ENCODE peak calls at places on chromosome X, in eight cellular contexts. Q is pancreas; D is GM23248; R is SK-N-SH; Z is right lobe of liver; K is CD8-positive, alpha-beta T cell; B is GM23338; L is body of pancreas. U is an unnamed sample. For H3K4me1, the result is how much of the 10 kb centered on the place peaks cover.

GRCh38 chrX:150767475-150768131 is 74.4 kb downstream of the MTMR1 start:
- DNase-seq in Q (no peak), D (peak), R (no peak), Z (no peak), K (no peak), B (no peak), L (peak), U (no peak)

GRCh38 chrX:77564824-77565223 is 117.6 kb downstream of the FGF16 start:
- DNase-seq in Q (no peak), D (peak), R (no peak), Z (no peak), K (no peak), B (no peak), L (no peak), U (no peak)

GRCh38 chrX:120790118-120790517 is 85.5 kb downstream of the CT47B1 start:
- DNase-seq in Q (no peak), D (peak), R (peak), Z (no peak), K (no peak), B (peak), L (peak), U (peak)

GRCh38 chrX:140431521-140431920 is 73.3 kb downstream of the SOX3 start:
- DNase-seq in Q (no peak), D (peak), R (no peak), Z (no peak), K (no peak), B (no peak), L (no peak), U (no peak)

GRCh38 chrX:43822015-43822414 is 60.2 kb downstream of the MAOB start:
- DNase-seq in Q (no peak), D (peak), R (no peak), Z (no peak), K (no peak), B (no peak), L (no peak), U (no peak)

GRCh38 chrX:63560601-63561218 is 209.6 kb upstream of the SPIN4 start:
- DNase-seq in Q (peak), D (peak), R (peak), Z (peak), K (peak), B (peak), L (peak), U (peak)

GRCh38 chrX:39816871-39817731 is 280.7 kb downstream of the BCOR start:
- DNase-seq in Q (no peak), D (peak), R (no peak), Z (peak), K (no peak), B (peak), L (no peak), U (no peak)

GRCh38 chrX:14697453-14697852 is 168.1 kb downstream of the GLRA2 start:
- DNase-seq in Q (no peak), D (peak), R (peak), Z (no peak), K (no peak), B (peak), L (peak), U (no peak)

DNA sequence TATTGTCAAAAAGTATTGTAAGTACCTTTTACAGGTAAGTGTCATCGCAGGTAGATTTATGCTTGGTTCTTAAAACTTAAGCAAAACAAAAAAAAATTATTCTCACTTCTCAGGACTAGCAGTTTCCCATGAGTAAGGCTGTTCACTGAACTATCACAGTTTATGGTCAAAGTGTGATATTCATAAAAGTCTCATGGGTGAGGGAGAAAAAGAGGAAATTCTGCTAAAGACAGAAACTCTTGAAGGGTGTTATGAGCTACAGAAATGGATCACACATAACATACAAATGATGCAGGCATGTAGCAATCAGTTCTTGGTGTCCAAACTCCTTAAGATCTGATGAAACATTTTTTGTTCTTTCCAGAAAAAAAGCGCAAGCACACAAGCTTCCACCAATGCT is 8.5 kb downstream of the RAB9A start:
- DNase-seq in Q (no peak), D (peak), R (no peak), Z (no peak), K (no peak), B (no peak), L (no peak), U (no peak)
- H3K4me1 ChIP-seq in Q (under half), D (under half), R (under half), Z (under half), K (half or more), B (under half), L (half or more), U (under half)

GRCh38 chrX:10555846-10556245 is 64.5 kb downstream of the MID1 start:
- DNase-seq in Q (no peak), D (no peak), R (no peak), Z (no peak), K (no peak), B (no peak), L (no peak), U (no peak)

GRCh38 chrX:10557166-10557565 is 63.2 kb downstream of the MID1 start:
- DNase-seq in Q (no peak), D (no peak), R (no peak), Z (no peak), K (no peak), B (no peak), L (no peak), U (no peak)

GRCh38 chrX:10556405-10556804 is 64.0 kb downstream of the MID1 start:
- DNase-seq in Q (no peak), D (no peak), R (no peak), Z (no peak), K (no peak), B (no peak), L (no peak), U (no peak)

GRCh38 chrX:10549280-10549679 is 71.1 kb downstream of the MID1 start:
- DNase-seq in Q (no peak), D (no peak), R (peak), Z (no peak), K (no peak), B (no peak), L (no peak), U (no peak)

DNA sequence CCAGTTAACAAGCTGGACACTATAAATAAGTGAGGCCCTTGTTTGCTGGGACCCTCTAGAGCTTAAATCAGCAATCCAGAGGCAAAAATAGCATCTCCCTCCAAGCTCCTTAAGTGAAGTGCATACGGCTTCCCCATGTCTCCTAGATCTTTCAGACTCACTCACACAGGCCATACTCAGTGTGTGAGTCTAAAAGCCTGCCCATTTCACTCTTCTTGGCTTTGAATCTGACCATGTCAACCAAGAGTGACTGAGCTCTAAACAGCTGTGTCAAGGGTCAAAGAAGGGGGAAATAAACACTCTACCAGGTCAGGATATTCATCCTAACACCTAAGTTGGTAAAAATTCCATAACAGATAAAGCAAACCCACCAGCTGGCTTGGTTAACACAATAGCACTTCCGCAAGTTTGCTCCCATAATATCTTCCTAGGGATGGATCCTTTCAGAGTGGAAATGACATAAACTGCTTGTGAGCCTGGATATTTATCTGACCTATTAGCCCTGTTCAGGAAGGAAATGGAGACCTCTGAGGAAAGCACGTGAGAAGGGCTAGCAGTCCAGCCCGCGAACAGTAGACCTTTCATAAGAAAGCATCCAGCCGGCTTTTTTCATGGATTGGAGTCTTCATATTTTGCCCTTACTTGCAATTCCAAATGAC is 65.6 kb downstream of the MID1 start:
- DNase-seq in Q (no peak), D (no peak), R (no peak), Z (no peak), K (no peak), B (no peak), L (no peak), U (no peak)
- H3K4me1 ChIP-seq in Q (under half), D (under half), R (under half), Z (under half), K (under half), B (under half), L (under half), U (under half)

GRCh38 chrX:1077140-1077539 is 135.3 kb downstream of the CRLF2 start:
- DNase-seq in Q (no peak), D (no peak), R (no peak), Z (no peak), K (no peak), B (no peak), L (no peak), U (no peak)
- H3K4me1 ChIP-seq in Q (under half), D (under half), R (under half), Z (under half), K (under half), B (under half), L (under half), U (under half)

GRCh38 chrX:19760345-19760744 is 127.1 kb downstream of the SH3KBP1 start:
- DNase-seq in Q (no peak), D (peak), R (peak), Z (no peak), K (no peak), B (no peak), L (no peak), U (no peak)

GRCh38 chrX:19756577-19757131 is 130.7 kb downstream of the SH3KBP1 start:
- DNase-seq in Q (no peak), D (no peak), R (no peak), Z (no peak), K (no peak), B (no peak), L (no peak), U (no peak)

GRCh38 chrX:19761554-19762295 is 125.7 kb downstream of the SH3KBP1 start:
- DNase-seq in Q (no peak), D (no peak), R (no peak), Z (no peak), K (no peak), B (no peak), L (no peak), U (no peak)

GRCh38 chrX:19758536-19758935 is 128.9 kb downstream of the SH3KBP1 start:
- DNase-seq in Q (no peak), D (peak), R (no peak), Z (no peak), K (no peak), B (no peak), L (no peak), U (no peak)

DNA sequence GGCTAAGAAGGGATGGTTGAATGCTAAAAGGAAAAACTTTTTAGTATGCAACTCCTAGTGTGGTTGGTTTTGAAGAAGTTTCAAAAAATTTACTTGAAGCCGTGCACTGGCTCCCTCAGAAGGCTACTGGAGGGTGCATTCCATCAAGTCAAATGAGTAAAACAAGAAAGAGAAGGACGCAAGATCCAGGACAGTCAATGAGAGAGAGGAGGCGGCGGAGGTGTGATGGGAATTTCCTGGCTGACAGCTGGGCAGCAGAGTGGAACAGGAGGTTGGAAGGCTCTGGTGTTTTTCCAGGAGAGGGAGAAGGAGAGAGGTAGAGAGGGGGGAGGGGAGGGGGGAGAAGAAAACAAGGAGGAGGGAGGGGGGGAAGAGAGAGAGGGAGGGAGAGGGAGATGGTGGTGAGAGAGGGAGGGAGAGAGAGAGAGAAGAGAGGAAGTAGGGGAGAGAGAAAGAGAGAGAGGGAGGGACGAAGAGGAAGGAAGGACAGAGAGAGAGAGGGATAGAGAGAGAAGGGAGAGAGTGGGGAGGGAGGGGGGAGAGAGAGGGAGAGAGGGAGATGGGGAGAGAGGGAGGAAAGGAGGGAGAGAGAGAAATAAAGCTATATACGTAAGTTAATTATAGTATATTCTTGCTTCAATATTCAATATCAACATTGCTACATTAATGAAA is 126.4 kb downstream of the SH3KBP1 start:
- DNase-seq in Q (no peak), D (no peak), R (no peak), Z (no peak), K (no peak), B (peak), L (no peak), U (no peak)
- H3K4me1 ChIP-seq in Q (under half), D (under half), R (under half), Z (under half), K (under half), B (under half), L (under half), U (under half)

GRCh38 chrX:154365052-154365600 is 9.3 kb downstream of the FLNA start:
- DNase-seq in Q (no peak), D (no peak), R (no peak), Z (no peak), K (no peak), B (no peak), L (no peak), U (no peak)
- H3K4me1 ChIP-seq in Q (under half), D (under half), R (under half), Z (under half), K (under half), B (under half), L (under half), U (under half)

DNA sequence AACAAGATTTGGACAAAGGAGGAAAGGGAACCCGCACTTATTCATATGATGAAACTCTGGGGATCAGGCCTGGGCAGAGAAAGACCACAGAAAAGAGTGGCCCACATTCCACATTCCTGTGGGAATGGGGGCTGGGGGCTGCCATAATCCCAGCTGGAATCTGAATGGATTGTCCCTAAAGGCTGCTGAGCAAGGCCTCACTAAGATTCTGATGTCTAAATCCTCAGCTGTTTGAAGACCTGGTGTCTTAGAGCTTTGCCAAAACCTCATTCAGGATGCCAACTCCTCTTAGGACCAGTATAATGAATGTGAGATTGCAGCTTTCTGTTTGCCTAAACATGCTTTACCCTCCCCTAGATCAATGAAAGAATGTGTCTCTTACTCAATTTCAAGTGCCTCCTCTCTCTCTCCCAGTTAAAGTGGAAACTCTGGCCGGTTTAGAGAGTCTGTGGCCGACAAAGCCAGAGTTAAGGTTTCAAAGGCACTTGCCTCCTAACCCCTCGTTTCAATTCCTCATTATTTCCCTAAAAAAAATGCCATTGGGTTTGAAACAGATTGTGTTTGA is 33.3 kb upstream of the GPC4 start:
- DNase-seq in Q (no peak), D (no peak), R (no peak), Z (no peak), K (no peak), B (peak), L (no peak), U (no peak)
- H3K4me1 ChIP-seq in Q (under half), D (under half), R (under half), Z (under half), K (under half), B (under half), L (under half), U (under half)

GRCh38 chrX:25019707-25020390 is 4.1 kb upstream of the ARX start:
- DNase-seq in Q (no peak), D (no peak), R (no peak), Z (no peak), K (no peak), B (no peak), L (no peak), U (no peak)
- H3K4me1 ChIP-seq in Q (under half), D (under half), R (under half), Z (under half), K (under half), B (under half), L (under half), U (under half)

GRCh38 chrX:124342174-124342867 is 4.0 kb upstream of the SH2D1A start:
- DNase-seq in Q (no peak), D (no peak), R (no peak), Z (no peak), K (no peak), B (no peak), L (no peak), U (no peak)
- H3K4me1 ChIP-seq in Q (under half), D (under half), R (under half), Z (under half), K (half or more), B (under half), L (under half), U (under half)

GRCh38 chrX:9519546-9520210 is 54.8 kb downstream of the TBL1X start:
- DNase-seq in Q (no peak), D (peak), R (no peak), Z (no peak), K (no peak), B (no peak), L (no peak), U (no peak)
- H3K4me1 ChIP-seq in Q (under half), D (under half), R (under half), Z (under half), K (under half), B (under half), L (under half), U (under half)

U was measured in lung.